ENCODE peak calls at places on chromosomes 3 and 15, in five cellular contexts. B, H, L, Z and U are unnamed samples. For H3K4me1 and H3K9me3, the result is how much of the 10 kb centered on the place peaks cover.

GRCh38 chr15:78714890-78715289 is 73.9 kb upstream of the CHRNB4 start:
- DNase-seq in B (no peak), H (no peak), L (peak), Z (no peak), U (no peak)

GRCh38 chr15:41886741-41887140 is 7.1 kb downstream of the SPTBN5 start:
- DNase-seq in B (no peak), H (no peak), L (no peak), Z (no peak), U (no peak)

GRCh38 chr15:60373745-60374144 is 24.0 kb downstream of the ANXA2 start:
- DNase-seq in B (no peak), H (no peak), L (no peak), Z (peak), U (no peak)

GRCh38 chr3:53820756-53821580 is 25.3 kb downstream of the CHDH start:
- DNase-seq in B (no peak), H (no peak), L (no peak), Z (no peak), U (no peak)

GRCh38 chr15:78236491-78236890 is 2.1 kb upstream of the ACSBG1 start:
- DNase-seq in B (no peak), H (no peak), L (no peak), Z (no peak), U (no peak)

GRCh38 chr3:87317779-87318178 is 41.4 kb upstream of the POU1F1 start:
- DNase-seq in B (no peak), H (no peak), L (no peak), Z (no peak), U (no peak)

GRCh38 chr3:37024092-37024491 is 30.8 kb downstream of the MLH1 start:
- DNase-seq in B (peak), H (no peak), L (no peak), Z (no peak), U (no peak)

GRCh38 chr15:101657968-101658784 is 6.0 kb upstream of the TM2D3 start:
- DNase-seq in B (no peak), H (no peak), L (no peak), Z (no peak), U (peak)

GRCh38 chr3:62051506-62051905 is 321.8 kb downstream of the FEZF2 start:
- DNase-seq in B (peak), H (no peak), L (peak), Z (peak), U (peak)

GRCh38 chr3:98329392-98330124 is 24.1 kb upstream of the OR5K4 start:
- DNase-seq in B (peak), H (no peak), L (peak), Z (peak), U (peak)

GRCh38 chr15:31358957-31359721 is 32.5 kb downstream of the KLF13 start:
- DNase-seq in B (no peak), H (no peak), L (no peak), Z (no peak), U (no peak)
- H3K4me3 ChIP-seq in B (no peak), H (no peak), L (no peak), Z (no peak), U (no peak)

DNA sequence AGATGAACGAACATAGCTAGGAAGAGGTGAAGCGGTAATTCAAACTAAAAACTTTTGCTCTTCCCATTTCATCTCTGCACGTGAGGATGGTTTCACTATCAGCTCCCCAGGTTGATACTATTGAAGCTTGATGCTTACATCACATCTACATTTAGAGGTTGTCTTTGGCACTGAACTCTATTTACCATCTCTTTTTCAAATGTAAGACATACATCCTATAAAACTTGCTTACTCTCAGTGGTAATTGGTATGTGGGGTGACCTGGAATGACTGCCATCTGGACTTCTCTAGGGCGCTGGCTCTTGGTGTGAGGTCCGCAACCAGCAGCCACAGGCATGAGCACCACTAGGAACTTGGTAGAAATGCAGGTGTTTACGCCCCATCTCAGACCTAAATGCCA is 118.1 kb downstream of the AKAP13 start:
- DNase-seq in B (no peak), H (no peak), L (no peak), Z (no peak), U (no peak)
- H3K4me1 ChIP-seq in B (under half), H (under half), L (under half), Z (under half), U (half or more)

GRCh38 chr3:8817486-8817885 is 48.1 kb upstream of the OXTR start:
- DNase-seq in B (no peak), H (no peak), L (no peak), Z (no peak), U (no peak)
- H3K9me3 ChIP-seq in B (under half), H (under half), L (under half), Z (under half), U (under half)

DNA sequence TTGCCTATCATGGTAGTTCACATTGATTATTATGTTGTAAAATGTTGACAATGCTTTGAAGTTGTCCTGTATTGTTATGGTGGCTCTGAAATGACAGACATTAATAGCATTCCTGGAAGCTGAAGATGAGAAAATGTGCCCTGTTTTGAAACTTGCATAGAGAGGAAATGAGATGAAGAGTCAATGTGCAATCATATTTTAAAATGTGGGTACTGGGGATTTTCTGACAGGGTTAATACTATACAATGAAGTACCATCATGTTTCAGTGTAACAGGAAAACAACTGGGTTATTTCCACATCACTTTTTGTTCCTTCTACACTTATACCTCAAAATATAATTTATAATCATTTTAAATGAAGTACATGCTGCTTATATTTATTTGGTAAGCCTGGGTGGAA is 2.9 kb downstream of the RBMS3 start:
- DNase-seq in B (peak), H (no peak), L (no peak), Z (no peak), U (no peak)
- H3K4me3 ChIP-seq in B (peak), H (peak), L (no peak), Z (no peak), U (peak)

GRCh38 chr3:105759442-105760078 is 109.3 kb downstream of the CBLB start:
- DNase-seq in B (no peak), H (no peak), L (no peak), Z (no peak), U (no peak)
- H3K4me1 ChIP-seq in B (under half), H (under half), L (under half), Z (under half), U (under half)